ENCODE peak calls at places on chromosomes 12 and 14, in seven cellular contexts. One of them, this sample, is unnamed.

GRCh38 chr14:43901950-43902349 is 605.1 kb downstream of the FSCB start:
- DNase-seq in stimulated activated CD4-positive, alpha-beta T cell treated with anti-CD3 and anti-CD28 coated beads, TNF-alpha, amount 100 ng/mL, for 24 hours: no peak
- DNase-seq in ELR: no peak
- DNase-seq in progenitor cell of endocrine pancreas: no peak
- DNase-seq in transverse colon: no peak
- DNase-seq in occipital lobe: no peak
- DNase-seq in lung: no peak
- DNase-seq in this sample: no peak

GRCh38 chr14:100365741-100366140 is 42.6 kb downstream of the SLC25A47 start:
- DNase-seq in stimulated activated CD4-positive, alpha-beta T cell treated with anti-CD3 and anti-CD28 coated beads, TNF-alpha, amount 100 ng/mL, for 24 hours: no peak
- DNase-seq in transverse colon: no peak
- DNase-seq in lung: no peak
- DNase-seq in occipital lobe: no peak
- DNase-seq in ELR: no peak
- DNase-seq in progenitor cell of endocrine pancreas: no peak
- DNase-seq in this sample: no peak

GRCh38 chr14:70237710-70238109 is 49.0 kb upstream of the SLC8A3 start:
- DNase-seq in transverse colon: no peak
- DNase-seq in progenitor cell of endocrine pancreas: no peak
- DNase-seq in stimulated activated CD4-positive, alpha-beta T cell treated with anti-CD3 and anti-CD28 coated beads, TNF-alpha, amount 100 ng/mL, for 24 hours: no peak
- DNase-seq in lung: no peak
- DNase-seq in occipital lobe: no peak
- DNase-seq in ELR: no peak
- DNase-seq in this sample: no peak

GRCh38 chr14:37550511-37550910 is 44.5 kb downstream of the FOXA1 start:
- DNase-seq in transverse colon: no peak
- DNase-seq in ELR: no peak
- DNase-seq in progenitor cell of endocrine pancreas: no peak
- DNase-seq in stimulated activated CD4-positive, alpha-beta T cell treated with anti-CD3 and anti-CD28 coated beads, TNF-alpha, amount 100 ng/mL, for 24 hours: no peak
- DNase-seq in occipital lobe: no peak
- DNase-seq in lung: no peak
- DNase-seq in this sample: no peak

GRCh38 chr12:53054112-53054878 is 4.4 kb downstream of the TNS2 start:
- DNase-seq in transverse colon: peak
- DNase-seq in stimulated activated CD4-positive, alpha-beta T cell treated with anti-CD3 and anti-CD28 coated beads, TNF-alpha, amount 100 ng/mL, for 24 hours: peak
- DNase-seq in occipital lobe: peak
- DNase-seq in ELR: peak
- DNase-seq in lung: peak
- DNase-seq in progenitor cell of endocrine pancreas: peak
- DNase-seq in this sample: peak

GRCh38 chr12:70507442-70507841 is 129.8 kb downstream of the PTPRB start:
- DNase-seq in stimulated activated CD4-positive, alpha-beta T cell treated with anti-CD3 and anti-CD28 coated beads, TNF-alpha, amount 100 ng/mL, for 24 hours: no peak
- DNase-seq in progenitor cell of endocrine pancreas: no peak
- DNase-seq in ELR: no peak
- DNase-seq in lung: no peak
- DNase-seq in occipital lobe: no peak
- DNase-seq in transverse colon: no peak
- DNase-seq in this sample: peak

GRCh38 chr14:93173943-93174395 is 10.7 kb downstream of the MOAP1 start:
- DNase-seq in transverse colon: no peak
- DNase-seq in lung: no peak
- DNase-seq in stimulated activated CD4-positive, alpha-beta T cell treated with anti-CD3 and anti-CD28 coated beads, TNF-alpha, amount 100 ng/mL, for 24 hours: no peak
- DNase-seq in occipital lobe: peak
- DNase-seq in ELR: peak
- DNase-seq in progenitor cell of endocrine pancreas: no peak
- DNase-seq in this sample: no peak

GRCh38 chr12:52976574-52977071 is 27.7 kb downstream of the KRT18 start:
- DNase-seq in lung: no peak
- DNase-seq in stimulated activated CD4-positive, alpha-beta T cell treated with anti-CD3 and anti-CD28 coated beads, TNF-alpha, amount 100 ng/mL, for 24 hours: no peak
- DNase-seq in transverse colon: no peak
- DNase-seq in occipital lobe: no peak
- DNase-seq in ELR: peak
- DNase-seq in progenitor cell of endocrine pancreas: no peak
- DNase-seq in this sample: no peak

GRCh38 chr12:108457006-108457733 is 57.9 kb upstream of the FICD start:
- DNase-seq in transverse colon: no peak
- DNase-seq in occipital lobe: no peak
- DNase-seq in stimulated activated CD4-positive, alpha-beta T cell treated with anti-CD3 and anti-CD28 coated beads, TNF-alpha, amount 100 ng/mL, for 24 hours: no peak
- DNase-seq in ELR: peak
- DNase-seq in progenitor cell of endocrine pancreas: peak
- DNase-seq in lung: no peak
- DNase-seq in this sample: no peak

GRCh38 chr14:49940805-49941421 is 48.0 kb downstream of the ARF6 start:
- DNase-seq in stimulated activated CD4-positive, alpha-beta T cell treated with anti-CD3 and anti-CD28 coated beads, TNF-alpha, amount 100 ng/mL, for 24 hours: no peak
- DNase-seq in occipital lobe: no peak
- DNase-seq in transverse colon: no peak
- DNase-seq in ELR: peak
- DNase-seq in lung: no peak
- DNase-seq in progenitor cell of endocrine pancreas: no peak
- DNase-seq in this sample: no peak

GRCh38 chr12:14828896-14829295 is 14.4 kb downstream of the ART4 start:
- DNase-seq in progenitor cell of endocrine pancreas: no peak
- DNase-seq in ELR: peak
- DNase-seq in transverse colon: no peak
- DNase-seq in lung: no peak
- DNase-seq in occipital lobe: no peak
- DNase-seq in stimulated activated CD4-positive, alpha-beta T cell treated with anti-CD3 and anti-CD28 coated beads, TNF-alpha, amount 100 ng/mL, for 24 hours: no peak
- DNase-seq in this sample: no peak

GRCh38 chr12:58541300-58541690 is 379.0 kb downstream of the LRIG3 start:
- DNase-seq in progenitor cell of endocrine pancreas: no peak
- DNase-seq in lung: no peak
- DNase-seq in stimulated activated CD4-positive, alpha-beta T cell treated with anti-CD3 and anti-CD28 coated beads, TNF-alpha, amount 100 ng/mL, for 24 hours: no peak
- DNase-seq in ELR: peak
- DNase-seq in transverse colon: no peak
- DNase-seq in occipital lobe: no peak
- DNase-seq in this sample: no peak

GRCh38 chr14:104011824-104012517 is 69.6 kb upstream of the RD3L start:
- DNase-seq in stimulated activated CD4-positive, alpha-beta T cell treated with anti-CD3 and anti-CD28 coated beads, TNF-alpha, amount 100 ng/mL, for 24 hours: no peak
- DNase-seq in occipital lobe: no peak
- DNase-seq in progenitor cell of endocrine pancreas: no peak
- DNase-seq in lung: peak
- DNase-seq in transverse colon: no peak
- DNase-seq in ELR: no peak
- DNase-seq in this sample: no peak

This sample was measured in H1.